ENCODE peak calls at places on chromosomes 16 and 17, in five cellular contexts. C is fibroblast of mammary gland, Y is Panc1, E is aorta, I is heart right ventricle. M is an unnamed sample.

GRCh38 chr17:39071573-39071972 is 79.9 kb downstream of the PLXDC1 start:
- DNase-seq in C (no peak), Y (no peak), E (no peak), I (no peak), M (no peak)

GRCh38 chr17:2749058-2749783 is at the start of gene CCDC92B:
- DNase-seq in C (no peak), Y (no peak), E (no peak), I (no peak), M (no peak)

GRCh38 chr17:30565073-30565935 is 88.1 kb downstream of the GOSR1 start:
- DNase-seq in C (no peak), Y (no peak), E (no peak), I (no peak), M (no peak)

GRCh38 chr16:15482068-15482747 is 47.8 kb downstream of the BMERB1 start:
- DNase-seq in C (peak; percentile 99), Y (peak; percentile 98), E (peak; percentile 58), I (no peak), M (peak; percentile 89)

GRCh38 chr16:84607694-84608093 is 10.2 kb downstream of the COTL1 start:
- DNase-seq in C (no peak), Y (no peak), E (no peak), I (no peak), M (no peak)

GRCh38 chr16:546909-547770 is 13.1 kb upstream of the PRR35 start:
- DNase-seq in C (peak; percentile 63), Y (no peak), E (peak; percentile 80), I (peak; percentile 75), M (no peak)

GRCh38 chr16:10927497-10928112 is 14.7 kb downstream of the DEXI start:
- DNase-seq in C (no peak), Y (no peak), E (no peak), I (no peak), M (no peak)

GRCh38 chr16:8847623-8848022 is 21.2 kb downstream of the CARHSP1 start:
- DNase-seq in C (no peak), Y (no peak), E (no peak), I (no peak), M (no peak)

GRCh38 chr17:61583242-61583641 is 7.8 kb downstream of the NACA2 start:
- DNase-seq in C (peak; percentile 76), Y (no peak), E (no peak), I (no peak), M (peak; percentile 18)

GRCh38 chr17:83179811-83180210 is 100.4 kb downstream of the METRNL start:
- DNase-seq in C (no peak), Y (no peak), E (no peak), I (no peak), M (no peak)

GRCh38 chr16:5490499-5490898 is 392.9 kb upstream of the EEF2KMT start:
- DNase-seq in C (peak; percentile 3), Y (no peak), E (no peak), I (no peak), M (no peak)

GRCh38 chr17:69518951-69519350 is 104.5 kb downstream of the MAP2K6 start:
- DNase-seq in C (no peak), Y (no peak), E (no peak), I (no peak), M (no peak)

GRCh38 chr17:57567278-57567677 is 177.8 kb downstream of the CCDC182 start:
- DNase-seq in C (no peak), Y (no peak), E (no peak), I (peak; percentile 31), M (no peak)

GRCh38 chr16:10992797-10993196 is 48.4 kb downstream of the CLEC16A start:
- DNase-seq in C (peak; percentile 88), Y (peak; percentile 36), E (no peak), I (no peak), M (peak; percentile 59)

GRCh38 chr17:77894126-77894956 is 64.2 kb upstream of the TNRC6C start:
- DNase-seq in C (no peak), Y (no peak), E (peak; percentile 30), I (no peak), M (no peak)

GRCh38 chr17:27449541-27449940 is 6.7 kb upstream of the KSR1 start:
- DNase-seq in C (no peak), Y (no peak), E (no peak), I (no peak), M (no peak)

GRCh38 chr17:7579839-7580630 is 597 bp downstream of the CD68 start:
- DNase-seq in C (no peak), Y (no peak), E (peak; percentile 61), I (no peak), M (no peak)

GRCh38 chr17:7577327-7578199 is 1.9 kb upstream of the CD68 start:
- DNase-seq in C (no peak), Y (no peak), E (no peak), I (no peak), M (no peak)

GRCh38 chr17:7576432-7576937 is 3.0 kb upstream of the CD68 start:
- DNase-seq in C (no peak), Y (no peak), E (no peak), I (no peak), M (no peak)

GRCh38 chr17:7580631-7581554 is 1.5 kb downstream of the CD68 start:
- DNase-seq in C (no peak), Y (no peak), E (no peak), I (no peak), M (no peak)

DNA sequence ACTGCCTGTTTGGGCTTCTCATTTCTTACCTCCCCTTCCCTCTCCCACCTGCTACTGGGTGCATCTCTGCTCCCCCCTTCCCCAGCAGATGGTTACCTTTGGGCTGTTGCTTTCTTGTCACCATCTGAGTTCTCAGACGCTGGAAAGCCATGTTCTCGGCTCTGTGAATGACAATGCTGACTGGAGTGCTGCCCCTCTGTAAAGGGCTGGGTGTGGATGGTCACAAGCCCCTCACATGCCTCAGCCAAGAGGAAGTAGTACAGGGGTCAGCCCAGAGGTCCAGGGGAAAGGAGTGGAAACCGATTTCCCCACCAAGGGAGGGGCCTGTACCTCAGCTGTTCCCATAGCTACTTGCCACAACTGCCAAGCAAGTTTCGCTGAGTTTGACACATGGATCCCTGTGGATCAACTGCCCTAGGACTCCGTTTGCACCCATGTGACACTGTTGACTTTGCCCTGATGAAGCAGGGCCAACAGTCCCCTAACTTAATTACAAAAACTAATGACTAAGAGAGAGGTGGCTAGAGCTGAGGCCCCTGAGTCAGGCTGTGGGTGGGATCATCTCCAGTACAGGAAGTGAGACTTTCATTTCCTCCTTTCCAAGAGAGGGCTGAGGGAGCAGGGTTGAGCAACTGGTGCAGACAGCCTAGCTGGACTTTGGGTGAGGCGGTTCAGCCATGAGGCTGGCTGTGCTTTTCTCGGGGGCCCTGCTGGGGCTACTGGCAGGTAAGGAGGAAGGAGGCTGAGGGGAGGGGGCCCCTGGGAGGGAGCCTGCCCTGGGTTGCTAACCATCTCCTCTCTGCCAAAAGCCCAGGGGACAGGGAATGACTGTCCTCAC is at the start of gene CD68:
- DNase-seq in C (peak; percentile 98), Y (peak; percentile 98), E (peak; percentile 91), I (peak; percentile 47), M (peak; percentile 72)
- H3K4me3 ChIP-seq in C (peak within 1 kb of the TSS; percentile 25), Y (peak within 1 kb of the TSS; percentile 45), E (no peak within 1 kb of the TSS), I (peak within 1 kb of the TSS; percentile 40), M (peak within 1 kb of the TSS; percentile 28)

DNA sequence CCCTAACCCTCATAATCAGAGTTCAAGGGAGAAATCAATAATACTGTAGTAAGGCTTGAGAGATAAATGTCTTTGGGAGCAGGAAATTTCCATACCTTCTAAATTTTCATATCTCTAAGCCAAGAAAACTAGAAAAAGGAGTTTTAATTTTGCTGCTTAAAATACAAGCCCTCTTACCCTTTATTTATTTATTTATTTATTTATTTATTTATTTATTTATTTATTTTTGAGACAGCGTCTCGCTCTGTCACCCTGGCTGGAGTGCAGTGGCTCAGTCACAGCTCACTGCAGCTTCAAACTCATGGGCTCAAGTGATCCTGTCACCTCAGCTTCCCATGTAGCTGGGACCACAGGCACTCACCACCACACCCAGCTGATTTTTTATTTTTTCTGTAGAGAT is 69.0 kb upstream of the GNAO1 start:
- DNase-seq in C (no peak), Y (no peak), E (no peak), I (no peak), M (no peak)
- H3K4me3 ChIP-seq in C (no peak overlapping the region), Y (no peak overlapping the region), E (no peak overlapping the region), I (no peak overlapping the region), M (no peak overlapping the region)

GRCh38 chr17:50541916-50542688 is 4.9 kb upstream of the SPATA20 start:
- DNase-seq in C (peak; percentile 69), Y (no peak), E (peak; percentile 89), I (peak; percentile 92), M (peak; percentile 36)

GRCh38 chr17:50539762-50540440 is 7.1 kb upstream of the SPATA20 start:
- DNase-seq in C (no peak), Y (no peak), E (no peak), I (no peak), M (no peak)

GRCh38 chr17:50538549-50539410 is 6.2 kb downstream of the EPN3 start:
- DNase-seq in C (no peak), Y (no peak), E (no peak), I (no peak), M (no peak)

GRCh38 chr17:50541402-50541915 is 5.5 kb upstream of the SPATA20 start:
- DNase-seq in C (no peak), Y (no peak), E (no peak), I (no peak), M (no peak)

DNA sequence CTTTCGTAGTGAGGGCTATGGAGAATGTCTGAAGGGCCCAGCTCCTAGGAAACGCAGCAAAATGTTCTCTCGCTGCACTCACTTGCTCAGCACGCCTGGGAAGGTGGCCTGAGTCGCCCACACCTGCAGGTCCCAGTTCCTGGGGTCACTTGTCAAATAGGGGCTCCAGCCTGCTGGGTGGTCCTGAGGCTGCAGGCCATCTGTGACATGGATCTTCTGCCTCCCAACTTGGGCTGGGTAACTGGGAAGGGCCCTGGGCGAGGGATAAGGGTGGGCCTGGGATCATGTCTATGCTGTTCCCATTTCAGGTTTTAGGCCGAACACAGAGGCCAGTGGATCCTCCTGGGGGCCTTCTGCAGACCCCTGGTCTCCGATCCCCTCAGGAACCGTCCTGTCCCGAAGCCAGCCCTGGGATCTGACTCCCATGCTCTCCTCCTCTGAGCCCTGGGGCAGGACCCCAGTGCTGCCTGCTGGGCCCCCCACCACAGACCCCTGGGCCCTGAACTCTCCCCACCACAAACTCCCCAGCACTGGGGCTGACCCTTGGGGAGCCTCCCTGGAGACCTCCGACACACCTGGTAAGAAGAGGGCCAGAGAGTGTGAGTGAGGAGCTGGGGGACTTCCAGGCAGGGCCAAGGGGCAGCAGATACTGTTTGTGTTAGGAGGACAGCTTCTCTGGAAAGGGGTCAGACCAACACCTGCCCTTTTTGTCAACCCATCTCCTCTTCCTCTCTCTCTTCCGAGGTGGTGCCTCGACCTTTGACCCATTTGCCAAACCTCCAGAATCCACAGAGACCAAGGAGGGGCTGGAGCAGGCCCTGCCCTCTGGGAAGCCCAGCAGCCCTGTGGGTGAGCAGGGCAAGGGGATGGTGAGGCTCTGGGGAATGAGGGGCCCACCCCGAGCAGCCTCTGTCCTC is 6.2 kb upstream of the SPATA20 start:
- DNase-seq in C (no peak), Y (no peak), E (no peak), I (no peak), M (no peak)
- H3K4me3 ChIP-seq in C (no peak overlapping the region), Y (peak overlapping the region; percentile 71), E (no peak overlapping the region), I (peak overlapping the region; percentile 68), M (no peak overlapping the region)

GRCh38 chr16:30553396-30553899 is 4.7 kb downstream of the ZNF764 start:
- DNase-seq in C (no peak), Y (no peak), E (no peak), I (no peak), M (no peak)

GRCh38 chr16:30554933-30555847 is 3.0 kb downstream of the ZNF764 start:
- DNase-seq in C (no peak), Y (no peak), E (no peak), I (no peak), M (no peak)

GRCh38 chr16:30557397-30557949 is 701 bp downstream of the ZNF764 start:
- DNase-seq in C (no peak), Y (no peak), E (no peak), I (no peak), M (no peak)

GRCh38 chr16:30557950-30558788 is at the start of gene ZNF764:
- DNase-seq in C (peak; percentile 97), Y (peak; percentile 88), E (peak; percentile 99), I (peak; percentile 96), M (peak; percentile 83)

GRCh38 chr16:30555848-30556473 is 2.2 kb downstream of the ZNF764 start:
- DNase-seq in C (no peak), Y (no peak), E (no peak), I (no peak), M (no peak)
- H3K4me3 ChIP-seq in C (no peak overlapping the region), Y (no peak overlapping the region), E (no peak overlapping the region), I (no peak overlapping the region), M (no peak overlapping the region)